ENCODE peak calls at places on chromosomes 5 and 9, in nine cellular contexts. B is head of caudate nucleus; M is SIG-M5; P is left ventricle myocardium inferior; R is activated naive CD4-positive, alpha-beta T cell treated with Interleukin-2 at 50 U/mL for 16 hours; N is NCI-H2227 treated with DMSO at 0.1 percent for 48 hours; V is NCI-H2029; F is posterior cingulate gyrus; X is endothelial cell. K is an unnamed sample.
A peak's percentile ranks its signal among the peaks of the same experiment; 100 is the strongest.

GRCh38 chr9:105392531-105392930 is 55.3 kb upstream of the FSD1L start:
- DNase-seq in V (no peak), N (no peak), B (no peak), M (no peak), F (no peak), X (no peak), P (no peak), R (no peak), K (peak; percentile 30)

GRCh38 chr5:134851307-134851923 is 5.6 kb downstream of the C5orf24 start:
- DNase-seq in X (no peak), V (no peak), M (no peak), R (no peak), N (peak; percentile 17), P (no peak), F (no peak), B (no peak), K (peak; percentile 44)

GRCh38 chr5:134140530-134141201 is 26.2 kb downstream of the TCF7 start:
- DNase-seq in M (no peak), N (no peak), P (peak; percentile 56), X (peak; percentile 76), R (peak; percentile 70), F (peak; percentile 64), V (peak; percentile 56), B (peak; percentile 39), K (peak; percentile 85)

GRCh38 chr5:142222235-142222880 is 102.5 kb downstream of the SPRY4 start:
- DNase-seq in M (no peak), R (no peak), B (no peak), V (no peak), F (no peak), X (no peak), N (no peak), P (no peak), K (no peak)

GRCh38 chr5:177446184-177447065 is at the start of gene PRR7:
- DNase-seq in P (peak; percentile 60), V (peak; percentile 34), X (peak; percentile 47), M (no peak), B (peak; percentile 77), N (peak; percentile 31), R (peak; percentile 75), F (peak; percentile 59), K (peak; percentile 70)

GRCh38 chr5:35012796-35013195 is 35.0 kb downstream of the AGXT2 start:
- DNase-seq in P (peak; percentile 61), M (no peak), X (no peak), B (no peak), F (no peak), V (no peak), R (no peak), N (no peak), K (peak; percentile 8)

GRCh38 chr9:35696520-35697215 is 6.9 kb upstream of the TPM2 start:
- DNase-seq in N (no peak), X (peak; percentile 63), R (peak; percentile 59), P (peak; percentile 48), B (peak; percentile 42), M (no peak), F (no peak), V (peak; percentile 14), K (peak; percentile 82)

GRCh38 chr5:96149546-96149945 is 187.9 kb upstream of the ELL2 start:
- DNase-seq in R (no peak), B (no peak), P (no peak), M (no peak), V (no peak), X (no peak), N (no peak), F (no peak), K (no peak)

GRCh38 chr9:113523421-113524141 is 60.1 kb downstream of the RGS3 start:
- DNase-seq in F (no peak), V (no peak), N (no peak), X (no peak), M (peak; percentile 10), P (peak; percentile 60), B (no peak), R (peak; percentile 81), K (no peak)

GRCh38 chr9:135506327-135507103 is 6.0 kb downstream of the MRPS2 start:
- DNase-seq in X (no peak), M (no peak), P (no peak), F (no peak), B (no peak), R (no peak), V (no peak), N (no peak), K (no peak)

GRCh38 chr5:132007399-132008162 is 3.9 kb downstream of the ACSL6 start:
- DNase-seq in P (peak; percentile 68), X (peak; percentile 88), M (peak; percentile 36), N (peak; percentile 61), R (peak; percentile 74), F (peak; percentile 87), V (peak; percentile 64), B (peak; percentile 87), K (peak; percentile 80)

GRCh38 chr5:134626369-134627014 is 6.1 kb downstream of the SAR1B start:
- DNase-seq in M (no peak), N (no peak), V (no peak), R (no peak), X (no peak), B (no peak), F (no peak), P (no peak), K (no peak)

GRCh38 chr5:123964916-123965315 is 452.9 kb downstream of the CSNK1G3 start:
- DNase-seq in X (no peak), P (no peak), N (no peak), B (no peak), F (no peak), R (no peak), M (no peak), V (no peak), K (no peak)

GRCh38 chr5:10534491-10535236 is 29.2 kb upstream of the ANKRD33B start:
- DNase-seq in B (no peak), P (no peak), N (no peak), M (no peak), X (no peak), R (no peak), F (no peak), V (no peak), K (no peak)

GRCh38 chr5:111930905-111931461 is 174.0 kb upstream of the NREP start:
- DNase-seq in X (no peak), R (no peak), B (no peak), M (peak; percentile 54), V (no peak), N (no peak), F (no peak), P (no peak), K (no peak)

GRCh38 chr9:5512658-5513452 is 2.5 kb downstream of the PDCD1LG2 start:
- DNase-seq in X (no peak), N (no peak), P (no peak), V (no peak), F (no peak), M (no peak), R (no peak), B (no peak), K (no peak)

GRCh38 chr5:72107874-72108199 is 562 bp downstream of the MAP1B start:
- DNase-seq in R (no peak), M (no peak), N (peak; percentile 53), V (peak; percentile 45), P (no peak), X (peak; percentile 13), F (no peak), B (no peak), K (peak; percentile 50)

GRCh38 chr9:16138961-16139441 is 586.2 kb downstream of the CCDC171 start:
- DNase-seq in M (no peak), N (no peak), B (no peak), V (no peak), X (no peak), F (no peak), P (peak; percentile 72), R (no peak), K (no peak)

GRCh38 chr9:86734762-86735161 is 212.5 kb downstream of the GAS1 start:
- DNase-seq in N (no peak), B (no peak), V (no peak), M (no peak), P (no peak), X (no peak), F (no peak), R (no peak), K (no peak)

GRCh38 chr5:108858959-108859358 is 111.3 kb downstream of the FER start:
- DNase-seq in M (peak; percentile 51), X (no peak), P (no peak), N (no peak), V (no peak), F (no peak), R (no peak), B (no peak), K (no peak)

GRCh38 chr9:138069731-138070456 is 192.3 kb downstream of the CACNA1B start:
- DNase-seq in N (no peak), V (no peak), F (no peak), X (no peak), R (no peak), M (no peak), P (no peak), B (no peak), K (no peak)

GRCh38 chr5:111680737-111681413 is 76.1 kb downstream of the NREP start:
- DNase-seq in M (no peak), X (no peak), R (no peak), F (no peak), B (no peak), P (peak; percentile 50), N (peak; percentile 37), V (no peak), K (no peak)

GRCh38 chr9:94801685-94802084 is 75.2 kb downstream of the AOPEP start:
- DNase-seq in X (no peak), F (no peak), R (no peak), N (no peak), P (no peak), B (no peak), V (no peak), M (no peak), K (no peak)

GRCh38 chr5:109155625-109156024 is 254.1 kb downstream of the PJA2 start:
- DNase-seq in F (no peak), P (no peak), R (no peak), V (no peak), N (no peak), M (no peak), B (no peak), X (no peak), K (no peak)

GRCh38 chr5:76819851-76820280 is 1.0 kb downstream of the F2RL1 start:
- DNase-seq in P (peak; percentile 18), B (no peak), N (no peak), M (no peak), V (no peak), R (no peak), F (no peak), X (peak; percentile 20), K (no peak)

GRCh38 chr9:133759146-133759900 is 21.2 kb upstream of the SARDH start:
- DNase-seq in X (no peak), F (no peak), R (no peak), P (peak; percentile 55), V (no peak), M (no peak), N (no peak), B (no peak), K (no peak)

GRCh38 chr9:88307136-88307535 is 81.1 kb upstream of the SPIN1 start:
- DNase-seq in B (no peak), R (no peak), X (no peak), F (no peak), V (no peak), M (no peak), N (no peak), P (peak; percentile 37), K (no peak)

GRCh38 chr5:144203750-144204596 is 33.3 kb downstream of the KCTD16 start:
- DNase-seq in V (peak; percentile 79), R (peak; percentile 27), B (peak; percentile 18), P (no peak), F (no peak), N (peak; percentile 61), M (no peak), X (peak; percentile 53), K (peak; percentile 71)

GRCh38 chr5:6410421-6410820 is 32.1 kb upstream of the MED10 start:
- DNase-seq in X (no peak), R (no peak), M (no peak), N (no peak), F (no peak), V (no peak), P (no peak), B (no peak), K (no peak)

GRCh38 chr5:59209758-59210359 is 627.0 kb downstream of the RAB3C start:
- DNase-seq in B (no peak), R (no peak), N (no peak), F (no peak), P (no peak), M (no peak), V (no peak), X (no peak), K (no peak)

GRCh38 chr5:6543346-6543730 is 89.5 kb downstream of the NSUN2 start:
- DNase-seq in X (no peak), N (no peak), P (no peak), M (no peak), R (no peak), B (no peak), V (no peak), F (no peak), K (no peak)

K was measured in G401.